ENCODE peak calls at places on chromosomes 6 and 20, in six cellular contexts. One of them, this sample, is unnamed.

GRCh38 chr6:55176958-55177357 is 2.6 kb downstream of the HCRTR2 start:
- DNase-seq in tibial artery: no peak
- DNase-seq in IMR-90: peak
- DNase-seq in esophagus squamous epithelium: no peak
- DNase-seq in neural crest cell: no peak
- DNase-seq in bronchial epithelial cell: peak
- DNase-seq in this sample: peak

GRCh38 chr6:36957773-36958271 is 3.3 kb downstream of the PI16 start:
- DNase-seq in IMR-90: no peak
- DNase-seq in tibial artery: peak
- DNase-seq in neural crest cell: no peak
- DNase-seq in bronchial epithelial cell: no peak
- DNase-seq in esophagus squamous epithelium: no peak
- DNase-seq in this sample: no peak

GRCh38 chr6:144637535-144637934 is 352.4 kb downstream of the UTRN start:
- DNase-seq in IMR-90: no peak
- DNase-seq in bronchial epithelial cell: no peak
- DNase-seq in neural crest cell: no peak
- DNase-seq in esophagus squamous epithelium: no peak
- DNase-seq in tibial artery: no peak
- DNase-seq in this sample: no peak

GRCh38 chr6:85436939-85437495 is 12.9 kb upstream of the NT5E start:
- DNase-seq in tibial artery: no peak
- DNase-seq in IMR-90: no peak
- DNase-seq in neural crest cell: no peak
- DNase-seq in esophagus squamous epithelium: no peak
- DNase-seq in bronchial epithelial cell: no peak
- DNase-seq in this sample: no peak

GRCh38 chr6:35764238-35764896 is 12.0 kb upstream of the CLPSL2 start:
- DNase-seq in tibial artery: no peak
- DNase-seq in neural crest cell: no peak
- DNase-seq in IMR-90: no peak
- DNase-seq in esophagus squamous epithelium: no peak
- DNase-seq in bronchial epithelial cell: peak
- DNase-seq in this sample: peak

GRCh38 chr6:154319231-154319858 is 37.3 kb downstream of the IPCEF1 start:
- DNase-seq in bronchial epithelial cell: no peak
- DNase-seq in neural crest cell: no peak
- DNase-seq in tibial artery: no peak
- DNase-seq in esophagus squamous epithelium: no peak
- DNase-seq in IMR-90: peak
- DNase-seq in this sample: peak

GRCh38 chr6:25449774-25450173 is 170.6 kb downstream of the CARMIL1 start:
- DNase-seq in neural crest cell: no peak
- DNase-seq in bronchial epithelial cell: no peak
- DNase-seq in IMR-90: no peak
- DNase-seq in esophagus squamous epithelium: no peak
- DNase-seq in tibial artery: no peak
- DNase-seq in this sample: peak

GRCh38 chr20:45968081-45968671 is 3.8 kb downstream of the ZNF335 start:
- DNase-seq in esophagus squamous epithelium: no peak
- DNase-seq in IMR-90: no peak
- DNase-seq in tibial artery: peak
- DNase-seq in bronchial epithelial cell: no peak
- DNase-seq in neural crest cell: no peak
- DNase-seq in this sample: no peak

GRCh38 chr20:1299522-1299921 is 29.4 kb downstream of the SDCBP2 start:
- DNase-seq in IMR-90: no peak
- DNase-seq in esophagus squamous epithelium: no peak
- DNase-seq in bronchial epithelial cell: no peak
- DNase-seq in tibial artery: peak
- DNase-seq in neural crest cell: no peak
- DNase-seq in this sample: no peak

GRCh38 chr6:45483021-45483420 is 105.3 kb upstream of the SUPT3H start:
- DNase-seq in bronchial epithelial cell: no peak
- DNase-seq in neural crest cell: no peak
- DNase-seq in tibial artery: no peak
- DNase-seq in IMR-90: peak
- DNase-seq in esophagus squamous epithelium: no peak
- DNase-seq in this sample: no peak

GRCh38 chr6:42104095-42104806 is 38.2 kb downstream of the C6orf132 start:
- DNase-seq in neural crest cell: peak
- DNase-seq in esophagus squamous epithelium: no peak
- DNase-seq in tibial artery: no peak
- DNase-seq in bronchial epithelial cell: no peak
- DNase-seq in IMR-90: no peak
- DNase-seq in this sample: peak
- TF ChIP-seq CTCF in neural crest cell: peak
- TF ChIP-seq CTCF in esophagus squamous epithelium: peak
- TF ChIP-seq CTCF in tibial artery: peak
- TF ChIP-seq CTCF in bronchial epithelial cell: peak
- TF ChIP-seq CTCF in IMR-90: no peak
- TF ChIP-seq CTCF in this sample: peak

GRCh38 chr20:20877079-20877478 is 164.6 kb upstream of the RALGAPA2 start:
- DNase-seq in neural crest cell: no peak
- DNase-seq in bronchial epithelial cell: no peak
- DNase-seq in esophagus squamous epithelium: no peak
- DNase-seq in tibial artery: no peak
- DNase-seq in IMR-90: no peak
- DNase-seq in this sample: no peak

GRCh38 chr20:20869161-20869560 is 156.7 kb upstream of the RALGAPA2 start:
- DNase-seq in bronchial epithelial cell: no peak
- DNase-seq in tibial artery: no peak
- DNase-seq in IMR-90: no peak
- DNase-seq in neural crest cell: no peak
- DNase-seq in esophagus squamous epithelium: no peak
- DNase-seq in this sample: no peak

GRCh38 chr20:20875716-20876115 is 163.3 kb upstream of the RALGAPA2 start:
- DNase-seq in neural crest cell: no peak
- DNase-seq in esophagus squamous epithelium: no peak
- DNase-seq in tibial artery: no peak
- DNase-seq in bronchial epithelial cell: peak
- DNase-seq in IMR-90: no peak
- DNase-seq in this sample: no peak

GRCh38 chr20:20872420-20872819 is 160.0 kb upstream of the RALGAPA2 start:
- DNase-seq in tibial artery: no peak
- DNase-seq in IMR-90: no peak
- DNase-seq in esophagus squamous epithelium: no peak
- DNase-seq in neural crest cell: no peak
- DNase-seq in bronchial epithelial cell: no peak
- DNase-seq in this sample: no peak
- TF ChIP-seq CTCF in tibial artery: no peak
- TF ChIP-seq CTCF in IMR-90: no peak
- TF ChIP-seq CTCF in esophagus squamous epithelium: no peak
- TF ChIP-seq CTCF in neural crest cell: no peak
- TF ChIP-seq CTCF in bronchial epithelial cell: no peak
- TF ChIP-seq CTCF in this sample: no peak

GRCh38 chr6:137341721-137342195 is 122.6 kb upstream of the IFNGR1 start:
- DNase-seq in esophagus squamous epithelium: no peak
- DNase-seq in tibial artery: no peak
- DNase-seq in neural crest cell: no peak
- DNase-seq in IMR-90: no peak
- DNase-seq in bronchial epithelial cell: no peak
- DNase-seq in this sample: no peak
- TF ChIP-seq CTCF in esophagus squamous epithelium: no peak
- TF ChIP-seq CTCF in tibial artery: no peak
- TF ChIP-seq CTCF in neural crest cell: no peak
- TF ChIP-seq CTCF in IMR-90: peak
- TF ChIP-seq CTCF in bronchial epithelial cell: peak
- TF ChIP-seq CTCF in this sample: no peak

DNA sequence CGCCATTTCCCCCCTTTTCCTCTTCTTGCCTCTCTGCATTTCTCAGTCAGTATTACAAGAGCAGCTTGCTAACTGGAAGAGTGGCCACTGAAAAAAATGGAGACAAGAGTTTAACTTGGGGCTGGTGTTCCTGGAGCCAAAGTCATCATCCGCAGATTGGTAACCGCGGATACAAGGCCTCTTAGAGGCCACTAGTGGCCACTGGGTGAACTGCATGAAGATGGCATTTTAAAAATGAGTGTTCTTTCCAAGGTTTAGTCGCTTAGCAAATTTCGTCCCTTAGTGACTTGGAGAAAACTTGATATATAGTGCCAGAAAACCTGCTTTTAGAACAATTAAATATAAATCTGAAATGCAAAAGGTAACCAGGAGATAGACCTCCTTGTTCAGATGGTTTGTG is 4.8 kb downstream of the F13A1 start:
- DNase-seq in esophagus squamous epithelium: no peak
- DNase-seq in bronchial epithelial cell: peak
- DNase-seq in IMR-90: peak
- DNase-seq in tibial artery: no peak
- DNase-seq in neural crest cell: peak
- DNase-seq in this sample: peak
- TF ChIP-seq CTCF in esophagus squamous epithelium: peak
- TF ChIP-seq CTCF in bronchial epithelial cell: peak
- TF ChIP-seq CTCF in IMR-90: peak
- TF ChIP-seq CTCF in tibial artery: peak
- TF ChIP-seq CTCF in neural crest cell: peak
- TF ChIP-seq CTCF in this sample: peak

DNA sequence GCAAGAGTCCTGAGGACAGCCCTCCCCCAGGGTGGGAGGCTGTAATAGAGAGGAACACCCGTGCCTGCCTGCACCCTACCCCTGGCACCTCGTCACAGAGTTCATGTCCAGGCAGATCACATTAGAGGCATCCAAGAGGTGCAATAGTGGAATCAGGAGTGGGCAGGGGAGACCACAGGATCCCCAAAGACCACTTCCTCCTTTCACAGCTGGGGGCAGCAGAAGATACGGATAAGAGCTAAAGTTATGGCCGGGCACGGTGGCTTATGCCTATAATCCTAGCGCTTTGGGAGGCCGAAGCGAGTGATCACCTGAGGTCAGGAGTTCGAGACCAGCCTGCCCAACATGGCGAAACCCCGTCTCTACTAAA is 1.5 kb upstream of the CAPN11 start:
- DNase-seq in bronchial epithelial cell: no peak
- DNase-seq in IMR-90: no peak
- DNase-seq in tibial artery: no peak
- DNase-seq in esophagus squamous epithelium: no peak
- DNase-seq in neural crest cell: no peak
- DNase-seq in this sample: no peak
- TF ChIP-seq CTCF in bronchial epithelial cell: no peak
- TF ChIP-seq CTCF in IMR-90: no peak
- TF ChIP-seq CTCF in tibial artery: no peak
- TF ChIP-seq CTCF in esophagus squamous epithelium: no peak
- TF ChIP-seq CTCF in neural crest cell: no peak
- TF ChIP-seq CTCF in this sample: no peak

DNA sequence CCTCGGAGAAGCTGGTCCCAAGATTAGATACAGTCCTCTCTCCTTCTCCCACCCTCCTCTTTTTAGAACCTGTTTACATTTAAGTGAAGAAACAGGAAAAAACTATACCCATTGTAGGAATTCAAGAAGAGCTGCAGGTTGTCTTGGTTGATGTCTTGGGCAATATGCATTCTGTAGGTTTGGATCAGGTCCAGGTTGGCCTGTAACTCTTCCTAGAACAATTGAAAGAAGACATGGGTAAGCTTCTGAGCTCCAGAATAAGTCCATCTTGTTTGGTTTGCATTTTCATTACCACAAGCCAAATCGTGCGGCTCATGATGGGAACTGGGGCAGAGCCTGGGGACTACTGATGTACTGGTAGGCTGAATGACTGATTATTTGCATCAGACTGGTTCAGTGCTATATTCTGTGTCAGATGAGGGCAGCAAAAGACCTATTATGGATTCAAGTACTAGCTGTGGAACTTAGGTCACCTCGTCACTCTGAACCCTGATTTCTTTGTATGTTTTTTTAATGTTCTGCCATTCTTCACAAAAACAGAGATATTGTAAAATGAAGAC is 20.3 kb upstream of the SLA2 start:
- DNase-seq in neural crest cell: no peak
- DNase-seq in tibial artery: no peak
- DNase-seq in IMR-90: peak
- DNase-seq in esophagus squamous epithelium: no peak
- DNase-seq in bronchial epithelial cell: peak
- DNase-seq in this sample: no peak
- TF ChIP-seq CTCF in neural crest cell: peak
- TF ChIP-seq CTCF in tibial artery: peak
- TF ChIP-seq CTCF in IMR-90: peak
- TF ChIP-seq CTCF in esophagus squamous epithelium: peak
- TF ChIP-seq CTCF in bronchial epithelial cell: peak
- TF ChIP-seq CTCF in this sample: no peak

GRCh38 chr20:57563522-57563921 is 2.6 kb downstream of the PCK1 start:
- DNase-seq in bronchial epithelial cell: no peak
- DNase-seq in IMR-90: no peak
- DNase-seq in neural crest cell: no peak
- DNase-seq in esophagus squamous epithelium: no peak
- DNase-seq in tibial artery: no peak
- DNase-seq in this sample: no peak

GRCh38 chr20:57562541-57563465 is 1.9 kb downstream of the PCK1 start:
- DNase-seq in bronchial epithelial cell: no peak
- DNase-seq in neural crest cell: no peak
- DNase-seq in tibial artery: no peak
- DNase-seq in esophagus squamous epithelium: no peak
- DNase-seq in IMR-90: no peak
- DNase-seq in this sample: no peak

GRCh38 chr20:57564951-57565642 is 4.2 kb downstream of the PCK1 start:
- DNase-seq in tibial artery: no peak
- DNase-seq in bronchial epithelial cell: no peak
- DNase-seq in esophagus squamous epithelium: no peak
- DNase-seq in IMR-90: no peak
- DNase-seq in neural crest cell: no peak
- DNase-seq in this sample: no peak

GRCh38 chr20:57566399-57566798 is 5.5 kb downstream of the PCK1 start:
- DNase-seq in esophagus squamous epithelium: no peak
- DNase-seq in IMR-90: no peak
- DNase-seq in tibial artery: no peak
- DNase-seq in bronchial epithelial cell: no peak
- DNase-seq in neural crest cell: no peak
- DNase-seq in this sample: no peak

GRCh38 chr20:57564180-57564802 is 3.4 kb downstream of the PCK1 start:
- DNase-seq in neural crest cell: no peak
- DNase-seq in IMR-90: no peak
- DNase-seq in esophagus squamous epithelium: no peak
- DNase-seq in tibial artery: no peak
- DNase-seq in bronchial epithelial cell: no peak
- DNase-seq in this sample: no peak
- TF ChIP-seq CTCF in neural crest cell: no peak
- TF ChIP-seq CTCF in IMR-90: no peak
- TF ChIP-seq CTCF in esophagus squamous epithelium: no peak
- TF ChIP-seq CTCF in tibial artery: no peak
- TF ChIP-seq CTCF in bronchial epithelial cell: no peak
- TF ChIP-seq CTCF in this sample: no peak

GRCh38 chr6:14720411-14721102 is 525.3 kb upstream of the JARID2 start:
- DNase-seq in neural crest cell: no peak
- DNase-seq in tibial artery: no peak
- DNase-seq in esophagus squamous epithelium: no peak
- DNase-seq in bronchial epithelial cell: no peak
- DNase-seq in IMR-90: no peak
- DNase-seq in this sample: peak
- TF ChIP-seq CTCF in neural crest cell: no peak
- TF ChIP-seq CTCF in tibial artery: no peak
- TF ChIP-seq CTCF in esophagus squamous epithelium: no peak
- TF ChIP-seq CTCF in bronchial epithelial cell: no peak
- TF ChIP-seq CTCF in IMR-90: no peak
- TF ChIP-seq CTCF in this sample: no peak

This sample was measured in nephron progenitor cell.